ENCODE peak calls at places on chromosomes 6 and 20, in four cellular contexts. X is transverse colon, F is pancreas, O is tibial nerve. M is an unnamed sample.

GRCh38 chr6:16591681-16592549 is 169.3 kb downstream of the ATXN1 start:
- DNase-seq in X (no peak), F (no peak), O (no peak), M (no peak)

GRCh38 chr6:13355969-13356368 is 27.6 kb upstream of the TBC1D7 start:
- DNase-seq in X (no peak), F (no peak), O (no peak), M (no peak)

GRCh38 chr6:129678463-129678862 is 31.5 kb downstream of the ARHGAP18 start:
- DNase-seq in X (no peak), F (no peak), O (no peak), M (no peak)

GRCh38 chr20:37336369-37337207 is 9.4 kb upstream of the SRC start:
- DNase-seq in X (peak), F (no peak), O (no peak), M (peak)

GRCh38 chr6:42378125-42378524 is 73.6 kb downstream of the TRERF1 start:
- DNase-seq in X (no peak), F (no peak), O (no peak), M (no peak)

GRCh38 chr6:291697-292505 is at the start of gene DUSP22:
- DNase-seq in X (peak), F (peak), O (peak), M (peak)

GRCh38 chr20:64214952-64215351 is 40.6 kb upstream of the PCMTD2 start:
- DNase-seq in X (no peak), F (no peak), O (no peak), M (no peak)

GRCh38 chr6:15654250-15654649 is 8.6 kb downstream of the DTNBP1 start:
- DNase-seq in X (no peak), F (no peak), O (no peak), M (no peak)

GRCh38 chr20:11890331-11891080 is 27.2 kb upstream of the BTBD3 start:
- DNase-seq in X (peak), F (peak), O (peak), M (peak)

GRCh38 chr6:20234136-20234535 is 21.9 kb upstream of the MBOAT1 start:
- DNase-seq in X (no peak), F (no peak), O (no peak), M (no peak)

DNA sequence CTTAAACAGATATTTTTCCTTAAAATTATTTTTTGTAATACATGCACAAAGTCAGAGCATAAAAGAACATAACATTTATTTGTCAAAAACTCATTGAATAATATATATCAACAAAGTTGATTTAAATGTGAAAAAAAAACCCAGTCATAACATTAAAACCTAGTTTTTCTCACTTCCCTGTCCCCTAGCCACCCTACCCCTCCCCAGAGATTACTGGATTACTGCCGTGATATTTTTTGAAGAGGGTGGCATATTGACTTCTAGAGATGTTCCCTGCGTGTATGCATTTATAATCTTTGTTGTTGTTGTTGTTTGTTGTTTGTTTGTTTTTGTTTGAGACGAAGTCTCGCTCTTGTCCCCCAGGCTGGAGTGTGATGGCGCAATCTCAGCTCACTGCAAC is 52.4 kb upstream of the ARMC2 start:
- DNase-seq in X (no peak), F (no peak), O (no peak), M (no peak)
- H3K27ac ChIP-seq in X (no peak), F (no peak), O (no peak), M (no peak)

DNA sequence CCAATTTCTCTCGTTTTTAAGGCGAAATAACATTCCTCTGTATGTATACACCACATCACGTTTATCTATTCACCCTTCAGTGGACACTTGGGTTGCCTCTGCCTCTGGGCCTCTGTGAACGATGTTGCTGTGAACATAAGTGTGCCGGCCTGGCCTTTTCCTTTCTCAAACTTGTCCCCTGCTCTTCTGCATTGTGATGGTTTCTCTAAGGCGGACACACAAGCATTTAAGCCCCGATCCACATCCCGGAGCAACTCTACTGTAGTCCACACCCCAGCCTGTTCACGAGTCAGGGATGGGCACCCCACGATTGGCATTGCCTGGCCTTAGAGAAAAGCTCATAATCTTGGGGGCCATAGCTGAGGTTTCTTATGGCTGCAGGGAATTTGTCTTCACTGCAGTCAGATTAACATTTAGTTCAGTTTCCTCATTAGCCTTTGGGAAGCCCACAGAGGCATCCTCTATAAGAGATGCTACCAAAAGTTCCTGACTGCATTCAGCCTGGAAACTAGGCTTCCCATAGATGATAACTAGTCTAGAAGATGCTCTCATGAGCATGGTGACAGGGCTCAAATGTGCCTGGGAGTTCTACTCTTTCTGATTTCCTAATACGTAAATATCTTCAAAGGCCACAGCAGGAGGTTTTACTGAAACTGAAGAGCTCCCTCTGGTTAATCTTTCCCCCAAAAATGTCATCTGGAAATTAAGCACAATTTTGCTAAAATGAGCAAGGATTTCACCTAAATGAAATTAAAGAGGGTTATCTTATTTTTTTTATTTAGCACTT is 772 bp downstream of the ZC3H12D start:
- DNase-seq in X (no peak), F (no peak), O (no peak), M (no peak)
- H3K27ac ChIP-seq in X (peak), F (no peak), O (peak), M (peak)

GRCh38 chr20:32541917-32542615 is 43.1 kb downstream of the NOL4L start:
- DNase-seq in X (no peak), F (no peak), O (no peak), M (no peak)
- H3K27ac ChIP-seq in X (no peak), F (no peak), O (no peak), M (no peak)

DNA sequence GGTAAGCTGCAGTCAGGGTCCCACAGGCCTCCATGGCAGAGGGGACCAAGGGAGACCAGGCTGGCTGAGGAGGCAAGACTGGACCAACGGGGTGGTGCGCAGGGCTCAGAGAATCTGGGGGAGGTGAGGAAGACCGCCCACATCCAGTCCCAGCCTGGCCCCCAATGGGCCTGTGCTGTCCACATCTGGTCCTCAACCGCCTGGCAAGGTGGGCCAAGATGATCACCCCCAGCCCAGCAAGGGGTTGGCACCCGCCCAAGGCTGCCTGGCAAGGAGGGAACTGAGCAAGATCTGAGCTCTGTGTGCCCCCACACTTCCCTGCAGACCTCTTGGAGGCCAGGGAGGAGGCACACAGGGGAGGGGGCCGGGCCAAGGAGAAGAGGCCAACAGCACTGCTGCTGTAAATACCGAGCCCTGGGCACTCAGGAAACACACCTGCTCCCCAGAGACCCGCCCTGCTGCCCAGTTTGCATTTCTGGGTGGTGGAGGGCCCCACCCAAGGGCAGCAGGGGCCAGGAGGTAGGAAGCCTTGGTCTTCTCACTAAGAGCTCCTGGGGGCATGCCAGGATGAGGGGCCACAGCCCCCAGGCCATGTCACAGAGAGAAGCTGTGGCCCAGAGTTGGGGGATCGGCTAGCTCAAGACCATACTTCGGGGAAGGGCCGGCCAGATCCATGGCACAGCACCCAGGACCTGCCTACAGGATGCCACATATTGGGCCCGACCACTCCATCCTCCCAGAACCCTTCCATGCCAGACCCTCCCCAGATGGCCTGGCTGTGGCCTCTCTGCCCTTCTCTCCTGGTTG is 109.6 kb downstream of the ASXL1 start:
- DNase-seq in X (peak), F (no peak), O (no peak), M (peak)
- H3K27ac ChIP-seq in X (peak), F (no peak), O (peak), M (peak)

GRCh38 chr6:163352966-163353365 is 61.6 kb upstream of the QKI start:
- DNase-seq in X (no peak), F (no peak), O (no peak), M (no peak)
- H3K27ac ChIP-seq in X (peak), F (no peak), O (peak), M (no peak)

GRCh38 chr20:25622049-25622448 is 1.8 kb downstream of the NANP start:
- DNase-seq in X (no peak), F (no peak), O (no peak), M (no peak)
- H3K27ac ChIP-seq in X (no peak), F (no peak), O (no peak), M (no peak)

DNA sequence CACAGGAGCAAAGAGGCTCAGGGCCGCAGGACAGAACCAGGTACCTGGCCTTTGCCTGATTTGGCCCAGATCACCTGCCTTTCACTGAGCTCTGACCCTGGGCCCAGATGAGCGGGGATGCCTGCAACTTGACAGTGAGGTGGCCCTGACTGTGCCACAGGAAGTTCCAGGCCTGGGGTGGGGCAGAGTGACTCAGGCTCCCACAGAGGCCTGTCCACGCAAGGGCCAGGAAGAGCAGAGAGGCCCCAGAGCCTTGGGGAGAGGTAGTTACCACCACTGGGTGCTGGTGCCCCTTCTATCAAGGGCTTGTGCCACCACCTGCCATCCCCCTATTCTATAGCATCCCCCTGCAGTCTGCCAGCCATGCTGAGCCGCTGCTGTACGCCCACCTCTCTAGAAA is 4.1 kb upstream of the NOL4L start:
- DNase-seq in X (no peak), F (no peak), O (no peak), M (no peak)
- H3K27ac ChIP-seq in X (no peak), F (no peak), O (no peak), M (no peak)

DNA sequence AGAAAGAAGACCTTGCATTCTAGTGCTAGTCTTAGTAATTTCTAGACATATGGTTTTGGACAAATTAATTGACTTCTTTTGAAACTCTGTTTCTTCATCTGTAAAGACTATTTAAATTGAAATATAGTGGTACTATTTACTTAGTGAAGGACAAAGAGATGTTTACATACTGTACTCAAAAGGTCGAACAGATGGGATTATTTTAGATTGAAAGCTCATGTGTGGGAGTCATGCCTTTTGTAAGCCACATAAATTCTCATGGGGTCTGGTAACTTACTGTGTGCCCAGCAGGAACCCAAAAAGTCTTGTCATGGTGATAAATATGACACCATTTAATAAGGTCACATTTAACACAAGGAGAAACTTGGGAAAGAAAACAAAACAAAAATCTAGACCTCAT is 368.2 kb upstream of the CITED2 start:
- DNase-seq in X (no peak), F (no peak), O (no peak), M (no peak)
- H3K27ac ChIP-seq in X (no peak), F (no peak), O (no peak), M (no peak)

GRCh38 chr6:36908758-36909157 is 23.0 kb downstream of the C6orf89 start:
- DNase-seq in X (no peak), F (no peak), O (no peak), M (no peak)
- H3K27ac ChIP-seq in X (no peak), F (no peak), O (no peak), M (no peak)

M was measured in Peyer's patch.